ENCODE peak calls at places on chromosomes 3 and 15, in four cellular contexts. K is testis, O is tibial artery, F is spleen. H is an unnamed sample.

GRCh38 chr3:110576962-110577361 is 494.7 kb upstream of the NECTIN3 start:
- DNase-seq in K (no peak), O (no peak), F (no peak), H (no peak)

GRCh38 chr3:42450567-42450966 is 40.2 kb upstream of the LYZL4 start:
- DNase-seq in K (no peak), O (no peak), F (no peak), H (no peak)

GRCh38 chr3:194950906-194951628 is 265.4 kb downstream of the FAM43A start:
- DNase-seq in K (no peak), O (no peak), F (no peak), H (no peak)

GRCh38 chr3:10356461-10356897 is 35.6 kb upstream of the SEC13 start:
- DNase-seq in K (no peak), O (no peak), F (peak; percentile 39), H (no peak)

GRCh38 chr3:170528731-170529130 is 57.1 kb downstream of the SLC7A14 start:
- DNase-seq in K (no peak), O (no peak), F (no peak), H (no peak)

GRCh38 chr3:31516757-31517156 is 16.0 kb upstream of the STT3B start:
- DNase-seq in K (no peak), O (no peak), F (no peak), H (no peak)

GRCh38 chr3:153285194-153285641 is 123.2 kb downstream of the RAP2B start:
- DNase-seq in K (no peak), O (no peak), F (no peak), H (no peak)

GRCh38 chr3:156817931-156818765 is 8.0 kb upstream of the LEKR1 start:
- DNase-seq in K (no peak), O (no peak), F (no peak), H (no peak)

GRCh38 chr15:65115542-65115941 is 542 bp upstream of the UBAP1L start:
- DNase-seq in K (no peak), O (no peak), F (no peak), H (no peak)

GRCh38 chr3:188362405-188362831 is 208.5 kb downstream of the LPP start:
- DNase-seq in K (no peak), O (no peak), F (no peak), H (peak; percentile 75)

GRCh38 chr3:38040400-38040799 is 1.4 kb downstream of the DLEC1 start:
- DNase-seq in K (no peak), O (no peak), F (no peak), H (peak; percentile 42)

GRCh38 chr3:38036906-38037305 is 2.1 kb upstream of the DLEC1 start:
- DNase-seq in K (no peak), O (peak; percentile 32), F (no peak), H (no peak)

GRCh38 chr3:38039899-38040261 is 872 bp downstream of the DLEC1 start:
- DNase-seq in K (peak; percentile 87), O (peak; percentile 83), F (peak; percentile 89), H (peak; percentile 57)

GRCh38 chr3:38039101-38039898 is at the start of gene DLEC1:
- DNase-seq in K (peak; percentile 90), O (peak; percentile 77), F (peak; percentile 94), H (peak; percentile 73)

GRCh38 chr3:38038447-38038911 is 529 bp upstream of the DLEC1 start:
- DNase-seq in K (no peak), O (no peak), F (no peak), H (no peak)
- H3K4me3 ChIP-seq in K (no peak overlapping the region), O (no peak overlapping the region), F (no peak overlapping the region), H (no peak overlapping the region)

GRCh38 chr3:11364181-11364580 is 92.0 kb downstream of the ATG7 start:
- DNase-seq in K (no peak), O (no peak), F (no peak), H (no peak)
- H3K4me1 ChIP-seq in K (peaks cover 25% of the 10 kb centered on the region), O (peaks cover 7% of the 10 kb centered on the region), F (peaks cover 26% of the 10 kb centered on the region), H (peaks cover 3% of the 10 kb centered on the region)

DNA sequence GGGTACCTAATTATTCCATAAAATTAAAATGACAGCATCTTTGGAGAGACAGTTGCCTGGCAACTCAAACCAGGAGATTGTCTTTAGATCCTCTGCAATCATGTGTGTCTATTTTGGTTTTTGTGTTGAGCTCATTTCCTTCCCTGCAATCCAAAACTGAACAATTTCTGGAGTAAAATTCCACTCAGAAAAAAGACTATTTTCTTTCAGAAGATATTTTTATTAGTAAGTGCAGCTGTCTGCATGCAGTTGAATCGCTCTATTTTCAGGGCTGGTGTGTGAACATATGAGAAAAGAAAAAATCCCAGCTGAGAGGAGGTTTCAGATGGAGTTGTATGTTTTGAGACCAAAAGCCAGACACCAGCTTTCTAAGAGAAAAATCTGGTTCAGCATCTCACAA is 41.9 kb upstream of the DYNC1LI1 start:
- DNase-seq in K (no peak), O (no peak), F (no peak), H (no peak)
- H3K27ac ChIP-seq in K (no peak overlapping the region), O (no peak overlapping the region), F (no peak overlapping the region), H (no peak overlapping the region)

GRCh38 chr3:141410861-141411771 is 42.8 kb downstream of the ZBTB38 start:
- DNase-seq in K (peak; percentile 48), O (no peak), F (no peak), H (no peak)
- H3K4me3 ChIP-seq in K (no peak overlapping the region), O (no peak overlapping the region), F (no peak overlapping the region), H (no peak overlapping the region)

DNA sequence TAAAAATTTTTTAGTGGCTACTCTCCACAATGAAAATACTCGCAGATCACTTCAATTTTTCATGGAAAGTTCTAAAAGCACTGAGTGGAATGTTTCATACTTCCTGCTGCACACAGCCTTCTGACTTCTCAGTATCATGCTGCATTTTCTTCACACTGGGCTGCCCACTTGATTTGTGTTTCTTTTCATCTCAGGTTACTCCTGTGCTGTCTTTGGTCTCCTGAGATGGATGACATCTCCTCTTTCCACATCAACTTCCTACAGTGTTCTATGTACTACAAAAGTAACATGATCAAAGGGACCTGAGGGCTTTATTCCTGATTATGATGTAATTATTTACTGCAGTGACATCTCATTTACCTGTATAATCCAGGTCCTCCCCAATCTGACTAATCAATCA is 927.7 kb downstream of the ROBO2 start:
- DNase-seq in K (no peak), O (no peak), F (no peak), H (no peak)
- H3K4me1 ChIP-seq in K (no peaks in the 10 kb centered on the region), O (no peaks in the 10 kb centered on the region), F (no peaks in the 10 kb centered on the region), H (no peaks in the 10 kb centered on the region)

DNA sequence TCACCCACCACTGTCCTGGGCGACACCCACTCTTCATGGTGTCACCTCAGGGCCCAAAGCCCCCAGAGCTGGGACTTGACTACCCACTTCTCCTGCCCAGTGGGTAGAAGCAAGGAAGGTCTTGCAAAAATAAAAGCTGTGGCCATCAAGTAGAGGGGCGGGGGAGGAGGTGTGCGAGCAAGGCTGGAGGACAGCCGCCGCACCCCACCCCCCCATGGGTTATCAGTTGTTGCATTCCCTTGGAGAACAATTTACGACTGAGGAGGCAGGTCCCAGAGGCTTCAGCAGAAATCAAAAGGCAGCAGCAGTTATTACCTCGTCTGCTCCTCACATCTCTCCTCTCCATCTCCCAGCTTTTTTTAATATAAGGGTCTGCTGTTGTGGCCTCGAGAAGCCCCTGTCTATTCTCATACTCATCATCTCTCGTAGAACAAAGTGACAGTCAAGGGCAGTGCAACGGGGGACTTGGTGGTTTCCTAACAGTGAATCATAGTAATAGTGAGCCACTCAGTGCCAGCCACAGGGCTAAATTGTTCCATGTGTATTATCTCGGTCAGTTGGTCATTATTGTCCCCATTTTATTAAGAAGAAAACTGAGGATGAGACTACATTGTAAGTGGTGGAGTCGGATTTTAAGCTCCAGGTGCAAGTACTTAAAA is 116.4 kb downstream of the PDCD6IP start:
- DNase-seq in K (no peak), O (no peak), F (no peak), H (no peak)
- H3K27ac ChIP-seq in K (no peak overlapping the region), O (no peak overlapping the region), F (no peak overlapping the region), H (no peak overlapping the region)

GRCh38 chr15:66400351-66400774 is 13.7 kb downstream of the MAP2K1 start:
- DNase-seq in K (no peak), O (no peak), F (no peak), H (no peak)

GRCh38 chr15:66402885-66403284 is 16.2 kb downstream of the MAP2K1 start:
- DNase-seq in K (no peak), O (no peak), F (no peak), H (no peak)

GRCh38 chr15:66403323-66403722 is 16.6 kb downstream of the MAP2K1 start:
- DNase-seq in K (no peak), O (no peak), F (no peak), H (no peak)

GRCh38 chr15:66399276-66399675 is 12.6 kb downstream of the MAP2K1 start:
- DNase-seq in K (no peak), O (no peak), F (no peak), H (no peak)

DNA sequence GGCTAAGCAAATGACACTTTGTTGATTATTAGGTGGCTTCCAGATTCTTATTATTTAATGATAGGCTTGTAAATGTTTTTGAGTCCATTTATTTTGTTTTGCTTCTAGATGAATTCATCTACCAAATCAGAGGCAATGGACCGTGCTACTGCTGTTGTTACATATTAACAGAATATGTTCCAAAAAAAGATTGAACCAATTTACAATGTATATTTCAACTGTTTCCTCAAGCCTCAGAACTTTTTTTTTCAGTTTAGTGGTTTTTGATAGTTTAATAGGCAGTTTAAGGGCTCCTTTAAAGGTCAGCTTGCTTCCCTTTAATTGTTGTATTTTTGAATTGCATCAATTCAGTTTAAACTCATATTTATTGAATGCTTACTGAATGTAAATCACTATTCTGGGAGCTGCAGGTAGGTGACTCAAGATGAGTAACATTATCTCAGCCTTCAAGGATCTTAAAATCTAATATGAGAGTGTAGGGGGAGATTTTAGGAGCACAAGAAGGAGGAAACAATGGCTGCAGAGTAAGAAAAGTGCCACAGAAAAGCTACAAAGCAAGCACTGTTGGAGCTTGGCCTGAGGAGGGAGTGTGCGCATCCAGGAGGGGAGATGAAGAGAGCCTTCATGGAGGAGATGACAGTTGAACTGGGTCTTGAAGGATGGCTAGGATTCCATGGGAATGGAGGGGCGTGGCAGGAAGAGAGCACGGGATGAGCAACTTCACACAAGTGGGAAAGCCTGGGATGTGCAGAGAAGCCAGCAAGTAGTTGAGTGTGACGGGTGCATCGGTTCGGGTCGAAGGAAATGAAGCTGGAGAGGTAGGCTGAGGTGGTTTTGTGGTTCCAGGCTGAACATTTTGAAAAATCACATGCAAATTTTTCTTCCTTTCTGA is 14.7 kb downstream of the MAP2K1 start:
- DNase-seq in K (no peak), O (no peak), F (no peak), H (no peak)
- H3K4me3 ChIP-seq in K (no peak overlapping the region), O (no peak overlapping the region), F (no peak overlapping the region), H (no peak overlapping the region)

GRCh38 chr15:44718927-44719292 is 7.6 kb downstream of the B2M start:
- DNase-seq in K (no peak), O (no peak), F (no peak), H (no peak)

GRCh38 chr15:44720460-44721185 is 9.3 kb downstream of the B2M start:
- DNase-seq in K (no peak), O (no peak), F (no peak), H (no peak)

GRCh38 chr15:44716983-44717602 is 5.8 kb downstream of the B2M start:
- DNase-seq in K (no peak), O (no peak), F (no peak), H (no peak)

GRCh38 chr15:44719293-44719999 is 8.1 kb downstream of the B2M start:
- DNase-seq in K (no peak), O (no peak), F (no peak), H (peak; percentile 40)

GRCh38 chr15:44718180-44718926 is 7.0 kb downstream of the B2M start:
- DNase-seq in K (no peak), O (no peak), F (no peak), H (no peak)
- H3K4me1 ChIP-seq in K (peaks cover 3% of the 10 kb centered on the region), O (no peaks in the 10 kb centered on the region), F (peaks cover 100% of the 10 kb centered on the region), H (peaks cover 11% of the 10 kb centered on the region)

GRCh38 chr3:184419171-184419570 is 39.3 kb downstream of the CHRD start:
- DNase-seq in K (no peak), O (peak; percentile 7), F (no peak), H (no peak)
- H3K27ac ChIP-seq in K (no peak overlapping the region), O (no peak overlapping the region), F (no peak overlapping the region), H (no peak overlapping the region)

H was measured in small intestine.